ENCODE peak calls at places on chromosomes 16 and 17, in ten cellular contexts. I is spleen, D is DND-41, T is psoas muscle, N is cardiac muscle cell, A is PC-3, Q is esophagus muscularis mucosa, K is hepatocyte, C is GM23338, L is H9. J is an unnamed sample.
A peak's percentile ranks its signal among the peaks of the same experiment; 100 is the strongest.

GRCh38 chr17:76154292-76154691 is 13.2 kb upstream of the FOXJ1 start:
- DNase-seq in I (no peak), D (no peak), T (no peak), N (no peak), A (no peak), Q (no peak), K (no peak), C (no peak), L (no peak), J (no peak)

GRCh38 chr16:87138868-87139267 is 178.3 kb downstream of the C16orf95 start:
- DNase-seq in I (peak; percentile 22), D (no peak), T (no peak), N (no peak), A (no peak), Q (no peak), K (no peak), C (no peak), L (no peak), J (no peak)

GRCh38 chr17:19418312-19418992 is 7.4 kb downstream of the RNF112 start:
- DNase-seq in I (no peak), D (no peak), T (peak; percentile 37), N (no peak), A (peak; percentile 56), Q (no peak), K (peak; percentile 60), C (no peak), L (peak; percentile 48), J (no peak)

GRCh38 chr17:65963179-65963578 is 228.8 kb downstream of the CEP112 start:
- DNase-seq in I (no peak), D (no peak), T (no peak), N (no peak), A (no peak), Q (no peak), K (no peak), C (no peak), L (no peak), J (no peak)

GRCh38 chr16:18799500-18799899 is 1.8 kb downstream of the ARL6IP1 start:
- DNase-seq in I (no peak), D (no peak), T (no peak), N (no peak), A (no peak), Q (no peak), K (no peak), C (no peak), L (no peak), J (no peak)

GRCh38 chr17:65170839-65171238 is 33.7 kb downstream of the RGS9 start:
- DNase-seq in I (no peak), D (no peak), T (no peak), N (no peak), A (peak; percentile 54), Q (no peak), K (no peak), C (no peak), L (no peak), J (no peak)

GRCh38 chr16:68380348-68380670 is 68.0 kb downstream of the SMPD3 start:
- DNase-seq in I (no peak), D (no peak), T (no peak), N (no peak), A (no peak), Q (no peak), K (no peak), C (no peak), L (no peak), J (no peak)

GRCh38 chr16:27374231-27374793 is 27.7 kb upstream of the IL21R start:
- DNase-seq in I (peak; percentile 42), D (no peak), T (no peak), N (no peak), A (no peak), Q (no peak), K (no peak), C (no peak), L (no peak), J (no peak)

GRCh38 chr17:63151981-63152523 is 186.0 kb downstream of the TANC2 start:
- DNase-seq in I (no peak), D (no peak), T (no peak), N (peak; percentile 37), A (no peak), Q (no peak), K (no peak), C (no peak), L (no peak), J (no peak)

GRCh38 chr16:678858-679807 is 1.1 kb upstream of the STUB1 start:
- DNase-seq in I (peak; percentile 94), D (peak; percentile 75), T (peak; percentile 76), N (peak; percentile 88), A (peak; percentile 12), Q (no peak), K (peak; percentile 85), C (peak; percentile 82), L (peak; percentile 84), J (peak; percentile 29)

GRCh38 chr16:78257376-78257728 is 157.9 kb downstream of the WWOX start:
- DNase-seq in I (no peak), D (no peak), T (no peak), N (no peak), A (no peak), Q (no peak), K (no peak), C (no peak), L (no peak), J (no peak)

GRCh38 chr17:57104461-57105175 is 19.6 kb downstream of the AKAP1 start:
- DNase-seq in I (peak; percentile 30), D (no peak), T (no peak), N (no peak), A (peak; percentile 75), Q (no peak), K (no peak), C (no peak), L (no peak), J (no peak)

GRCh38 chr16:89341274-89341673 is 123.8 kb downstream of the ZNF778 start:
- DNase-seq in I (no peak), D (no peak), T (no peak), N (no peak), A (no peak), Q (no peak), K (no peak), C (no peak), L (no peak), J (no peak)
- H3K4me1 ChIP-seq in I (peaks cover 93% of the 10 kb centered on the region), D (no peaks in the 10 kb centered on the region), T (peaks cover 79% of the 10 kb centered on the region), N (peaks cover 25% of the 10 kb centered on the region), A (peaks cover 26% of the 10 kb centered on the region), Q (peaks cover 75% of the 10 kb centered on the region), K (peaks cover 32% of the 10 kb centered on the region), C (peaks cover 33% of the 10 kb centered on the region), L (peaks cover under 1% of the 10 kb centered on the region), J (peaks cover 11% of the 10 kb centered on the region)

GRCh38 chr17:79423811-79424465 is 186.9 kb downstream of the RBFOX3 start:
- DNase-seq in I (no peak), D (no peak), T (no peak), N (no peak), A (no peak), Q (no peak), K (no peak), C (no peak), L (no peak), J (no peak)

GRCh38 chr17:79425686-79426085 is 185.2 kb downstream of the RBFOX3 start:
- DNase-seq in I (no peak), D (no peak), T (no peak), N (no peak), A (no peak), Q (no peak), K (no peak), C (no peak), L (no peak), J (no peak)

GRCh38 chr17:79420318-79421243 is 190.3 kb downstream of the RBFOX3 start:
- DNase-seq in I (no peak), D (no peak), T (no peak), N (peak; percentile 12), A (peak; percentile 33), Q (no peak), K (peak; percentile 58), C (no peak), L (no peak), J (no peak)

GRCh38 chr17:79424471-79425185 is 186.2 kb downstream of the RBFOX3 start:
- DNase-seq in I (no peak), D (no peak), T (no peak), N (no peak), A (no peak), Q (no peak), K (no peak), C (no peak), L (no peak), J (no peak)

GRCh38 chr17:79422236-79422635 is 188.6 kb downstream of the RBFOX3 start:
- DNase-seq in I (no peak), D (no peak), T (no peak), N (no peak), A (no peak), Q (no peak), K (no peak), C (no peak), L (no peak), J (no peak)
- H3K27me3 ChIP-seq in I (no peaks in the 10 kb centered on the region), D (peaks cover 3% of the 10 kb centered on the region), T (no peaks in the 10 kb centered on the region), N (peaks cover 18% of the 10 kb centered on the region), A (peaks cover 98% of the 10 kb centered on the region), Q (no peaks in the 10 kb centered on the region), K (peaks cover 17% of the 10 kb centered on the region), C (no peaks in the 10 kb centered on the region), L (no peaks in the 10 kb centered on the region), J (no peaks in the 10 kb centered on the region)

GRCh38 chr16:57133101-57133500 is 40.7 kb downstream of the CPNE2 start:
- DNase-seq in I (no peak), D (no peak), T (no peak), N (no peak), A (no peak), Q (no peak), K (no peak), C (no peak), L (no peak), J (no peak)
- H3K4me1 ChIP-seq in I (peaks cover 25% of the 10 kb centered on the region), D (no peaks in the 10 kb centered on the region), T (no peaks in the 10 kb centered on the region), N (no peaks in the 10 kb centered on the region), A (no peaks in the 10 kb centered on the region), Q (peaks cover 8% of the 10 kb centered on the region), K (no peaks in the 10 kb centered on the region), C (no peaks in the 10 kb centered on the region), L (no peaks in the 10 kb centered on the region), J (peaks cover 50% of the 10 kb centered on the region)

GRCh38 chr17:9211133-9211765 is 189.9 kb downstream of the NTN1 start:
- DNase-seq in I (peak; percentile 33), D (no peak), T (no peak), N (no peak), A (peak; percentile 5), Q (no peak), K (no peak), C (no peak), L (peak; percentile 28), J (no peak)

GRCh38 chr17:9209781-9210370 is 188.6 kb downstream of the NTN1 start:
- DNase-seq in I (peak; percentile 46), D (no peak), T (no peak), N (no peak), A (no peak), Q (no peak), K (no peak), C (no peak), L (peak; percentile 22), J (no peak)

GRCh38 chr17:9215465-9215864 is 194.2 kb downstream of the NTN1 start:
- DNase-seq in I (no peak), D (no peak), T (no peak), N (no peak), A (no peak), Q (no peak), K (no peak), C (no peak), L (no peak), J (no peak)

GRCh38 chr17:9212376-9213310 is 191.3 kb downstream of the NTN1 start:
- DNase-seq in I (peak; percentile 53), D (no peak), T (no peak), N (no peak), A (no peak), Q (no peak), K (no peak), C (no peak), L (peak; percentile 31), J (no peak)

GRCh38 chr17:9213311-9213655 is 192.0 kb downstream of the NTN1 start:
- DNase-seq in I (no peak), D (no peak), T (no peak), N (no peak), A (no peak), Q (no peak), K (no peak), C (no peak), L (no peak), J (no peak)
- H3K27me3 ChIP-seq in I (no peaks in the 10 kb centered on the region), D (no peaks in the 10 kb centered on the region), T (no peaks in the 10 kb centered on the region), N (peaks cover 12% of the 10 kb centered on the region), A (no peaks in the 10 kb centered on the region), Q (no peaks in the 10 kb centered on the region), K (no peaks in the 10 kb centered on the region), C (no peaks in the 10 kb centered on the region), L (no peaks in the 10 kb centered on the region), J (no peaks in the 10 kb centered on the region)

J was measured in effector memory CD4-positive, alpha-beta T cell.